ENCODE peak calls at places on chromosomes 1 and 21, in five cellular contexts. V, W, O, S and Y are unnamed samples. For H3K36me3, the result is how much of the 10 kb centered on the place peaks cover.

GRCh38 chr1:183757061-183757460 is 47.9 kb upstream of the RGL1 start:
- DNase-seq in S (no peak), W (no peak), V (no peak), O (no peak), Y (no peak)

GRCh38 chr1:37807220-37807554 is 403 bp upstream of the C1orf122 start:
- DNase-seq in W (no peak), O (no peak), S (no peak), V (no peak), Y (no peak)

GRCh38 chr21:45593162-45594022 is 50.1 kb upstream of the PCBP3 start:
- DNase-seq in W (peak), O (peak), S (no peak), V (no peak), Y (no peak)

GRCh38 chr1:152185544-152186391 is 26.7 kb upstream of the RPTN start:
- DNase-seq in W (no peak), O (peak), S (peak), V (peak), Y (peak)

GRCh38 chr1:21741206-21741605 is 41.7 kb downstream of the USP48 start:
- DNase-seq in V (no peak), S (no peak), O (no peak), W (no peak), Y (no peak)

GRCh38 chr1:167659440-167659839 is 29.4 kb downstream of the RCSD1 start:
- DNase-seq in O (no peak), S (no peak), W (no peak), V (no peak), Y (no peak)

GRCh38 chr1:27961646-27962221 is 2.0 kb downstream of the XKR8 start:
- DNase-seq in S (no peak), W (no peak), O (no peak), V (no peak), Y (no peak)

GRCh38 chr1:246107516-246108277 is 399.4 kb downstream of the SMYD3 start:
- DNase-seq in O (no peak), W (no peak), S (no peak), V (no peak), Y (no peak)

GRCh38 chr1:46152021-46152420 is 19.6 kb upstream of the PIK3R3 start:
- DNase-seq in O (no peak), S (no peak), V (no peak), W (no peak), Y (no peak)

GRCh38 chr1:29180497-29181412 is 945 bp downstream of the SRSF4 start:
- DNase-seq in O (no peak), V (no peak), S (no peak), W (no peak), Y (no peak)

GRCh38 chr1:29177022-29177705 is 4.5 kb downstream of the SRSF4 start:
- DNase-seq in W (no peak), O (no peak), S (no peak), V (peak), Y (no peak)

GRCh38 chr1:29176567-29176966 is 5.1 kb downstream of the SRSF4 start:
- DNase-seq in O (no peak), V (no peak), W (no peak), S (no peak), Y (no peak)

GRCh38 chr1:29181413-29182225 is at the start of gene SRSF4:
- DNase-seq in O (peak), S (peak), V (peak), W (peak), Y (peak)

DNA sequence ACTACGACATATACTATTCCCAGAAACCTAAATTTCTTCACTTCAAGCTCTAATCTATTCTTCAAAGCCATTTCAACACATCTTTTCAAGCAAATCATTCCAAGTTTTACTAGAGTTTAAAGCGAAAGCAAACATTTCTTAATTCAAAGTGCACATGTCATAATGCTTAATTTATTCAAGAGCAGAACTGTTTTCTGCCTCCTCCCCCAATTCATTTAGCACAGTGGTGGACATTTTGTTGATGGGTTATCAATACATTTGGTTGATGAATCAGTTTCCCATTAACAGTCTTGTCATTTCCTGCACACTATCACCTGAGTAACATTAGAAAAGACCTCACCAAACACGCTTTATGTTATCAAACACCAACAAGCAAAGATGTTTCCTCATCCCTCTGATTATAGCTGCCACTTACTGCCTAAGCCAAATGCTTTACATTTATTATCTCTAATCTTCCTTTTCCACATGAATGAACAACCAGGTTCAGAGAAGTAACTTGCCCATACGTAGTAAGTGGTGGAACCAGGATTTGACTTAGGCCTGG is 2.0 kb downstream of the SRSF4 start:
- DNase-seq in V (no peak), W (no peak), O (peak), S (no peak), Y (no peak)
- H3K36me3 ChIP-seq in V (under half), W (under half), O (under half), S (under half), Y (under half)

DNA sequence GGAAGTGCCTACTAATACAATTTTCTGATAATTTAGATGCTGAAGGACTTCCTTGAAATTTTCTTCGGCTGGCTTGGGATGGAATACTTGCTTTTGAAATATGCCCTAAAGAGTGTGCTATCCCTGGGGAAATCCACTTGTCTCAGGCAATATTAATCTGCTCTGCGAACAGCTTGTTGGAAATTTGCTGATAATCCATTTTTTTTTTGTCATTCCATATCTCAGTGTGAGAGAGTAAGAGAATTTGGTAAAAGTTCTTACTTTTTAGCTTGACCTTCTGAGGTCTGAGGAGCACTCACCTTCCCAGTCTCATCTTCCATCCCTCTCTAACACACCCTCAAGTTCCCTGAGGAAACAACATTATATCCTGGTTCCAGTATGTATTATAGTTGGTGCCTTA is 36.8 kb downstream of the DNAJC6 start:
- DNase-seq in O (no peak), V (no peak), W (no peak), S (no peak), Y (no peak)
- TF ChIP-seq POLR2AphosphoS5 in O (no peak), V (no peak), W (no peak), S (no peak), Y (no peak)

DNA sequence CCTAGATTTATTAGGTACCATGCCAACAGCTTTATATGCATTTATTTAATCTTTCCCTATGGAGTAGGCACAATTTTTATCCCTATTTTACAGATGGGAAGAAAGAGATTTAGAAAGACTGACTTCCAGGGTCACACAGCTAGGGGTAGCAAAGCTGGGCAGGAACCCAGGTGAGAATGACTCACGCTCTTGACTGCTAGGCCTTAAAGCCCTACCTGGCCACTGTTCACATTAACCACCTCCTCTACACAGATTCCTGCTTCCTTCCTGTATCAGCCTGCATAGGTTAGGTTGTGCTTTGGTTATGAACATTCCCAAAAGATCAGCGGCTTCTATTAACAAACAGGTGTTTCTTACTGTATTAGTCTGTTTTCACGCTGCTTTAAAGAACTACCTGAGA is 53.2 kb downstream of the DNAJC6 start:
- DNase-seq in W (no peak), V (no peak), S (no peak), O (no peak), Y (no peak)
- TF ChIP-seq POLR2A in W (no peak), V (no peak), S (no peak), O (no peak), Y (no peak)

DNA sequence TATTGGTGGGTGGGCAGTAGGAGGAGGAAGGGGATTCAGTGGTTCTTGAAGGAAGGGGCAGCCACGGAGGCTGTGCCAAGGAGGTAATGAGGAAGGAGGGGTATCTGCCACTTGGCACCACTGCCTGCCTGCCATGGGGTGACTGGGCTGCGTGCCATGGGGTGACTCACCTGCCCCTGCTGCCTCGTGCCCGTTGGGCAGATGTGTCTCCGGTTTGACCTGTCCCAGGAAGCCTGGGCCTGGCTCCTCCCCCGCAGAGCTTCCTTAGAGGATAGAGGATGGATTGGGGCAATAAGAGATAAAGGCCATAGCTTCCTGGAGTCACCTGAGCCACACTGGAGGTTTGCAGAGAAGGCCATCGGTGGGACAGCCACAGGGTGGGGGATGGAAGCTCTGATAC is 1.7 kb downstream of the PADI3 start:
- DNase-seq in O (no peak), S (peak), V (no peak), W (no peak), Y (peak)
- H3K36me3 ChIP-seq in O (under half), S (under half), V (under half), W (under half), Y (under half)